ENCODE peak calls at places on chromosome 1, in nine cellular contexts. One of them, this sample, is unnamed.

GRCh38 chr1:61640531-61641125 is 84.3 kb downstream of the TM2D1 start:
- DNase-seq in mucosa of descending colon: no peak
- DNase-seq in CD8-positive, alpha-beta T cell: no peak
- DNase-seq in endothelial cell of umbilical vein: no peak
- DNase-seq in A549: no peak
- DNase-seq in heart right ventricle: no peak
- DNase-seq in AG04450: no peak
- DNase-seq in astrocyte of the spinal cord: no peak
- DNase-seq in suprapubic skin: no peak
- DNase-seq in this sample: no peak

GRCh38 chr1:221335161-221336101 is 406.5 kb downstream of the DUSP10 start:
- DNase-seq in suprapubic skin: peak; percentile 66
- DNase-seq in A549: no peak
- DNase-seq in CD8-positive, alpha-beta T cell: no peak
- DNase-seq in heart right ventricle: no peak
- DNase-seq in endothelial cell of umbilical vein: no peak
- DNase-seq in mucosa of descending colon: peak; percentile 23
- DNase-seq in astrocyte of the spinal cord: peak; percentile 81
- DNase-seq in AG04450: no peak
- DNase-seq in this sample: peak; percentile 22

GRCh38 chr1:178192686-178193085 is 98.8 kb downstream of the RASAL2 start:
- DNase-seq in heart right ventricle: no peak
- DNase-seq in astrocyte of the spinal cord: peak; percentile 75
- DNase-seq in A549: peak; percentile 54
- DNase-seq in AG04450: peak; percentile 13
- DNase-seq in suprapubic skin: no peak
- DNase-seq in endothelial cell of umbilical vein: peak; percentile 96
- DNase-seq in mucosa of descending colon: no peak
- DNase-seq in CD8-positive, alpha-beta T cell: no peak
- DNase-seq in this sample: peak; percentile 5

GRCh38 chr1:202959276-202959620 is 1.1 kb upstream of the ADIPOR1 start:
- DNase-seq in heart right ventricle: no peak
- DNase-seq in mucosa of descending colon: no peak
- DNase-seq in CD8-positive, alpha-beta T cell: no peak
- DNase-seq in A549: peak; percentile 64
- DNase-seq in astrocyte of the spinal cord: peak; percentile 39
- DNase-seq in endothelial cell of umbilical vein: no peak
- DNase-seq in AG04450: no peak
- DNase-seq in suprapubic skin: no peak
- DNase-seq in this sample: peak; percentile 36

GRCh38 chr1:110465038-110465813 is 14.3 kb downstream of the PROK1 start:
- DNase-seq in CD8-positive, alpha-beta T cell: no peak
- DNase-seq in endothelial cell of umbilical vein: no peak
- DNase-seq in A549: no peak
- DNase-seq in AG04450: no peak
- DNase-seq in mucosa of descending colon: no peak
- DNase-seq in suprapubic skin: no peak
- DNase-seq in heart right ventricle: no peak
- DNase-seq in astrocyte of the spinal cord: no peak
- DNase-seq in this sample: no peak

GRCh38 chr1:224183591-224184312 is 712 bp downstream of the DEGS1 start:
- DNase-seq in AG04450: no peak
- DNase-seq in A549: peak; percentile 53
- DNase-seq in heart right ventricle: peak; percentile 66
- DNase-seq in astrocyte of the spinal cord: peak; percentile 71
- DNase-seq in endothelial cell of umbilical vein: peak; percentile 69
- DNase-seq in mucosa of descending colon: peak; percentile 77
- DNase-seq in CD8-positive, alpha-beta T cell: peak; percentile 37
- DNase-seq in suprapubic skin: peak; percentile 74
- DNase-seq in this sample: peak; percentile 12

GRCh38 chr1:168821434-168821833 is 92.4 kb upstream of the DPT start:
- DNase-seq in A549: no peak
- DNase-seq in heart right ventricle: no peak
- DNase-seq in mucosa of descending colon: no peak
- DNase-seq in endothelial cell of umbilical vein: no peak
- DNase-seq in suprapubic skin: no peak
- DNase-seq in astrocyte of the spinal cord: no peak
- DNase-seq in AG04450: no peak
- DNase-seq in CD8-positive, alpha-beta T cell: no peak
- DNase-seq in this sample: no peak

GRCh38 chr1:221829327-221830011 is 87.6 kb upstream of the DUSP10 start:
- DNase-seq in suprapubic skin: no peak
- DNase-seq in mucosa of descending colon: no peak
- DNase-seq in A549: peak; percentile 29
- DNase-seq in AG04450: peak; percentile 70
- DNase-seq in CD8-positive, alpha-beta T cell: no peak
- DNase-seq in astrocyte of the spinal cord: peak; percentile 95
- DNase-seq in endothelial cell of umbilical vein: peak; percentile 93
- DNase-seq in heart right ventricle: no peak
- DNase-seq in this sample: peak; percentile 78

GRCh38 chr1:167687919-167688519 is 33.8 kb upstream of the MPZL1 start:
- DNase-seq in suprapubic skin: peak; percentile 79
- DNase-seq in heart right ventricle: no peak
- DNase-seq in AG04450: peak; percentile 68
- DNase-seq in endothelial cell of umbilical vein: peak; percentile 86
- DNase-seq in astrocyte of the spinal cord: peak; percentile 83
- DNase-seq in mucosa of descending colon: no peak
- DNase-seq in CD8-positive, alpha-beta T cell: peak; percentile 72
- DNase-seq in A549: peak; percentile 78
- DNase-seq in this sample: peak; percentile 66

GRCh38 chr1:244174922-244175521 is 123.9 kb downstream of the ZBTB18 start:
- DNase-seq in endothelial cell of umbilical vein: no peak
- DNase-seq in heart right ventricle: no peak
- DNase-seq in suprapubic skin: no peak
- DNase-seq in mucosa of descending colon: no peak
- DNase-seq in CD8-positive, alpha-beta T cell: no peak
- DNase-seq in AG04450: no peak
- DNase-seq in A549: no peak
- DNase-seq in astrocyte of the spinal cord: no peak
- DNase-seq in this sample: no peak

GRCh38 chr1:171426645-171427044 is 58.7 kb upstream of the PRRC2C start:
- DNase-seq in suprapubic skin: no peak
- DNase-seq in astrocyte of the spinal cord: no peak
- DNase-seq in AG04450: no peak
- DNase-seq in mucosa of descending colon: no peak
- DNase-seq in A549: no peak
- DNase-seq in heart right ventricle: no peak
- DNase-seq in endothelial cell of umbilical vein: no peak
- DNase-seq in CD8-positive, alpha-beta T cell: no peak
- DNase-seq in this sample: no peak

GRCh38 chr1:30807318-30808066 is 49.9 kb upstream of the LAPTM5 start:
- DNase-seq in astrocyte of the spinal cord: no peak
- DNase-seq in CD8-positive, alpha-beta T cell: no peak
- DNase-seq in endothelial cell of umbilical vein: no peak
- DNase-seq in heart right ventricle: peak; percentile 70
- DNase-seq in suprapubic skin: no peak
- DNase-seq in A549: no peak
- DNase-seq in mucosa of descending colon: no peak
- DNase-seq in AG04450: no peak
- DNase-seq in this sample: no peak

GRCh38 chr1:168085401-168085872 is 51.3 kb downstream of the GPR161 start:
- DNase-seq in heart right ventricle: peak; percentile 73
- DNase-seq in endothelial cell of umbilical vein: no peak
- DNase-seq in AG04450: no peak
- DNase-seq in mucosa of descending colon: peak; percentile 45
- DNase-seq in suprapubic skin: no peak
- DNase-seq in astrocyte of the spinal cord: no peak
- DNase-seq in CD8-positive, alpha-beta T cell: no peak
- DNase-seq in A549: no peak
- DNase-seq in this sample: no peak

GRCh38 chr1:152933196-152933595 is 13.8 kb upstream of the SPRR5 start:
- DNase-seq in heart right ventricle: no peak
- DNase-seq in A549: no peak
- DNase-seq in AG04450: no peak
- DNase-seq in endothelial cell of umbilical vein: no peak
- DNase-seq in astrocyte of the spinal cord: no peak
- DNase-seq in CD8-positive, alpha-beta T cell: no peak
- DNase-seq in suprapubic skin: no peak
- DNase-seq in mucosa of descending colon: no peak
- DNase-seq in this sample: no peak

GRCh38 chr1:1109743-1110142 is 6.1 kb downstream of the C1orf159 start:
- DNase-seq in CD8-positive, alpha-beta T cell: no peak
- DNase-seq in endothelial cell of umbilical vein: peak; percentile 36
- DNase-seq in A549: no peak
- DNase-seq in AG04450: no peak
- DNase-seq in mucosa of descending colon: peak; percentile 89
- DNase-seq in suprapubic skin: peak; percentile 21
- DNase-seq in heart right ventricle: no peak
- DNase-seq in astrocyte of the spinal cord: no peak
- DNase-seq in this sample: no peak

GRCh38 chr1:229596961-229597699 is 28.8 kb downstream of the TAF5L start:
- DNase-seq in heart right ventricle: peak; percentile 47
- DNase-seq in suprapubic skin: no peak
- DNase-seq in astrocyte of the spinal cord: peak; percentile 75
- DNase-seq in mucosa of descending colon: no peak
- DNase-seq in CD8-positive, alpha-beta T cell: no peak
- DNase-seq in endothelial cell of umbilical vein: no peak
- DNase-seq in A549: no peak
- DNase-seq in AG04450: no peak
- DNase-seq in this sample: no peak

GRCh38 chr1:42950146-42950480 is 8.6 kb downstream of the SLC2A1 start:
- DNase-seq in A549: no peak
- DNase-seq in AG04450: no peak
- DNase-seq in CD8-positive, alpha-beta T cell: no peak
- DNase-seq in mucosa of descending colon: no peak
- DNase-seq in heart right ventricle: no peak
- DNase-seq in suprapubic skin: no peak
- DNase-seq in endothelial cell of umbilical vein: no peak
- DNase-seq in astrocyte of the spinal cord: peak; percentile 75
- DNase-seq in this sample: no peak

DNA sequence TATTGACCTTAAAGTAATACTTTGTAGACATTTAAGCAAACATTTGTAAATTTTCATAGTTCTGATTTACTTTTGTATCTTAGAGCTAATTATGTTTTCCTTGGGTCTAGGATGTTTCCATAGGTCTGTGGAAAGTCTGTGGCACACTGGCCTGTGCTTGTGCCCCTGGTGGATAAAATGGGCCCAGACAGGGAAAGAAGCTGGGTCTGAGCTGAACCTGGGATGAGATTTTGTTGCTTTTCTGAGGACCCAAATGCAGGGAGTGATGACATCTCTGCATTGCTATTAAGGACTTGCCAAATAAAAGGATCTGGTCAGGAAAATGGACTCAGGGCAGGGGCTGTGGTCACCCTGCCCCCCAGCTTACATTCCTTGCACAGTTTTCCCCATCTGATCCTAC is 41.8 kb downstream of the C1orf21 start:
- DNase-seq in suprapubic skin: no peak
- DNase-seq in AG04450: no peak
- DNase-seq in endothelial cell of umbilical vein: no peak
- DNase-seq in mucosa of descending colon: no peak
- DNase-seq in A549: no peak
- DNase-seq in astrocyte of the spinal cord: no peak
- DNase-seq in CD8-positive, alpha-beta T cell: no peak
- DNase-seq in heart right ventricle: no peak
- DNase-seq in this sample: no peak
- TF ChIP-seq CTCF in suprapubic skin: no peak
- TF ChIP-seq CTCF in AG04450: no peak
- TF ChIP-seq CTCF in endothelial cell of umbilical vein: no peak
- TF ChIP-seq CTCF in mucosa of descending colon: no peak
- TF ChIP-seq CTCF in A549: no peak
- TF ChIP-seq CTCF in astrocyte of the spinal cord: no peak
- TF ChIP-seq CTCF in CD8-positive, alpha-beta T cell: no peak
- TF ChIP-seq CTCF in heart right ventricle: no peak
- TF ChIP-seq CTCF in this sample: no peak

GRCh38 chr1:38578444-38578951 is 281.1 kb downstream of the RRAGC start:
- DNase-seq in suprapubic skin: no peak
- DNase-seq in AG04450: no peak
- DNase-seq in endothelial cell of umbilical vein: no peak
- DNase-seq in A549: no peak
- DNase-seq in mucosa of descending colon: no peak
- DNase-seq in heart right ventricle: no peak
- DNase-seq in CD8-positive, alpha-beta T cell: no peak
- DNase-seq in astrocyte of the spinal cord: no peak
- DNase-seq in this sample: no peak
- H3K4me3 ChIP-seq in suprapubic skin: peak overlapping the region; percentile 37
- H3K4me3 ChIP-seq in AG04450: no peak overlapping the region
- H3K4me3 ChIP-seq in endothelial cell of umbilical vein: no peak overlapping the region
- H3K4me3 ChIP-seq in A549: no peak overlapping the region
- H3K4me3 ChIP-seq in mucosa of descending colon: no peak overlapping the region
- H3K4me3 ChIP-seq in heart right ventricle: peak overlapping the region; percentile 10
- H3K4me3 ChIP-seq in CD8-positive, alpha-beta T cell: no peak overlapping the region
- H3K4me3 ChIP-seq in astrocyte of the spinal cord: no peak overlapping the region
- H3K4me3 ChIP-seq in this sample: no peak overlapping the region

DNA sequence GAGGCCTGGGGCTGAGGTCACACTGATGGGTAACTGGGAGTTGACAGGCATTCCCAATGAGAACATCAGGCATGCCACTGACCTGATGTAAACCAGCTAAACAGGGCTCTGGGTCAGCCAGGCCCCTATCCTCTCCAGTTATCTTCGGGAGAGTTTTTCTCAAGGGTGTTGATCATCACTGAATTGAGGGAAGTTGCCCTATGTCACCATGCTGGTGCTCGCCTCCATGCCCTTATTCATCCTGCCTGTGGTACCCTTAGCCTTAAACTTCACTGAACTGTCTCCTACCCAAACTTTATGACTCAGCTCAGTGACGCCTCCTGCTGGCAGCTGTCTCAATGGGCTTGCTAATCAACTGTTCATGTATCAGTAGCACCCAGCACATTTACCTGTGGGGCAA is 80.7 kb upstream of the TNR start:
- DNase-seq in astrocyte of the spinal cord: no peak
- DNase-seq in CD8-positive, alpha-beta T cell: no peak
- DNase-seq in endothelial cell of umbilical vein: peak; percentile 41
- DNase-seq in A549: no peak
- DNase-seq in suprapubic skin: no peak
- DNase-seq in AG04450: no peak
- DNase-seq in heart right ventricle: peak; percentile 16
- DNase-seq in mucosa of descending colon: no peak
- DNase-seq in this sample: no peak
- TF ChIP-seq CTCF in astrocyte of the spinal cord: no peak
- TF ChIP-seq CTCF in CD8-positive, alpha-beta T cell: no peak
- TF ChIP-seq CTCF in endothelial cell of umbilical vein: peak; percentile 50
- TF ChIP-seq CTCF in A549: peak; percentile 7
- TF ChIP-seq CTCF in suprapubic skin: no peak
- TF ChIP-seq CTCF in AG04450: no peak
- TF ChIP-seq CTCF in heart right ventricle: peak; percentile 36
- TF ChIP-seq CTCF in mucosa of descending colon: no peak
- TF ChIP-seq CTCF in this sample: peak; percentile 28

DNA sequence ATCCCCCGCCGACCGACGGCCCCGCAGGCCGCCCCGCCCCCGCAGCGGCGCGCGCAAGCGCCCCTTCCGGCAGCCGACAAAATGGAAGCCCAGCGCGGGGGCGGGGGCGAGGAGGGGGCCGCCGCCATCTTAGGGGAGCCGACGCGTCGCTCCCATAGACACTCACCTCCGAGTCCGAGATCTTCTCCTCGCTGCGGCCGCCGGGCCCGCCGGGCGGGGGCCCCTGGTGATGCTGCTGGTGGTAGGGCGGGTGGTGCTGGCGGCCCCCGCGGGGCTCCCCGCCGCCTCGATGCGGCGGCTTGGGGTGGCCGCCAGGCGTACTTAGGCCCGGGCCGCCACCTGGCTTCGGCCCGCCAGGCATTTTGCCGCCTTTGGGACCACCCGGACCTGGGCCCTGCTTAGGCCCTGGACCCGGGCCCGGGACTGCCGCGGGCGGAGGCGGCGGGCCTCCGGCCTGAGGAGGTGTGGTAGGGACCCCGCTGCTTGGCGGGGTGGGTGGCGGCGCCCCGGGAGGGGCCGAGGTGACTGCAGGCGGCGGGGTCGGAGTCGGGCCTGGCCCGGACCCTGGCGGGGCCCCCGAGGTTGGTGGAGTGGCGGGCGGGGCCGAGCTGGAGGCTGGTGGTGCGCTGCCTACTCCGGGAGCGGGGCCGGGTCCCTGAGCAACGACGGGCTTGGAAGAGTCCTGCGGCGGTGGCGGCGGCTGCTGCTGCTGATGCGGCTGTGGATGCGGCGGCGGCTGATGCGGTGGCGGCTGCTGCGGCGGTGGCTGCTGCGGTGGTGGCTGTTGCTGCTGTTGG is 691 bp downstream of the SFPQ start:
- DNase-seq in astrocyte of the spinal cord: peak; percentile 77
- DNase-seq in CD8-positive, alpha-beta T cell: peak; percentile 84
- DNase-seq in heart right ventricle: peak; percentile 88
- DNase-seq in A549: peak; percentile 46
- DNase-seq in mucosa of descending colon: peak; percentile 92
- DNase-seq in suprapubic skin: peak; percentile 90
- DNase-seq in AG04450: no peak
- DNase-seq in endothelial cell of umbilical vein: peak; percentile 77
- DNase-seq in this sample: no peak
- H3K4me3 ChIP-seq in astrocyte of the spinal cord: peak overlapping the region; percentile 99
- H3K4me3 ChIP-seq in CD8-positive, alpha-beta T cell: peak overlapping the region; percentile 59
- H3K4me3 ChIP-seq in heart right ventricle: peak overlapping the region; percentile 99
- H3K4me3 ChIP-seq in A549: peak overlapping the region; percentile 90
- H3K4me3 ChIP-seq in mucosa of descending colon: peak overlapping the region; percentile 100
- H3K4me3 ChIP-seq in suprapubic skin: peak overlapping the region; percentile 91
- H3K4me3 ChIP-seq in AG04450: peak overlapping the region; percentile 97
- H3K4me3 ChIP-seq in endothelial cell of umbilical vein: peak overlapping the region; percentile 99
- H3K4me3 ChIP-seq in this sample: peak overlapping the region; percentile 94